ENCODE peak calls at places on chromosomes 2 and 18, in nine cellular contexts. N is CD8-positive, alpha-beta T cell; V is HL-60; M is SJSA1; H is upper lobe of right lung; Y is effector memory CD4-positive, alpha-beta T cell; R is psoas muscle; K is thyroid gland; D is lower lobe of right lung. I is an unnamed sample.

GRCh38 chr2:237296756-237297155 is 117.2 kb downstream of the COL6A3 start:
- DNase-seq in N (no peak), V (no peak), M (no peak), H (no peak), Y (no peak), R (no peak), K (no peak), D (no peak), I (no peak)

GRCh38 chr2:26475037-26475436 is 2.9 kb downstream of the OTOF start:
- DNase-seq in N (no peak), V (no peak), M (no peak), H (no peak), Y (no peak), R (peak), K (no peak), D (peak), I (no peak)

GRCh38 chr18:48541026-48541746 is 2.4 kb downstream of the CTIF start:
- DNase-seq in N (peak), V (peak), M (peak), H (peak), Y (no peak), R (peak), K (peak), D (peak), I (peak)

GRCh38 chr18:73235491-73235890 is 367.7 kb upstream of the NETO1 start:
- DNase-seq in N (no peak), V (no peak), M (peak), H (no peak), Y (no peak), R (no peak), K (no peak), D (no peak), I (no peak)

GRCh38 chr2:132923787-132924186 is 253.8 kb upstream of the LYPD1 start:
- DNase-seq in N (no peak), V (no peak), M (no peak), H (no peak), Y (no peak), R (no peak), K (no peak), D (no peak), I (no peak)

GRCh38 chr2:29115797-29116781 is 874 bp downstream of the CLIP4 start:
- DNase-seq in N (peak), V (no peak), M (peak), H (peak), Y (peak), R (peak), K (peak), D (peak), I (peak)

GRCh38 chr2:74834806-74835755 is 1.2 kb downstream of the HK2 start:
- DNase-seq in N (peak), V (peak), M (peak), H (peak), Y (peak), R (peak), K (peak), D (peak), I (peak)

GRCh38 chr2:237729681-237730475 is 68.7 kb upstream of the RBM44 start:
- DNase-seq in N (no peak), V (no peak), M (peak), H (no peak), Y (no peak), R (no peak), K (no peak), D (no peak), I (no peak)

GRCh38 chr2:26805241-26805676 is 19.4 kb downstream of the CENPA start:
- DNase-seq in N (no peak), V (no peak), M (peak), H (no peak), Y (no peak), R (no peak), K (no peak), D (no peak), I (no peak)

GRCh38 chr2:122692400-122693083 is 937.1 kb downstream of the TSN start:
- DNase-seq in N (no peak), V (no peak), M (no peak), H (no peak), Y (no peak), R (no peak), K (no peak), D (no peak), I (no peak)

DNA sequence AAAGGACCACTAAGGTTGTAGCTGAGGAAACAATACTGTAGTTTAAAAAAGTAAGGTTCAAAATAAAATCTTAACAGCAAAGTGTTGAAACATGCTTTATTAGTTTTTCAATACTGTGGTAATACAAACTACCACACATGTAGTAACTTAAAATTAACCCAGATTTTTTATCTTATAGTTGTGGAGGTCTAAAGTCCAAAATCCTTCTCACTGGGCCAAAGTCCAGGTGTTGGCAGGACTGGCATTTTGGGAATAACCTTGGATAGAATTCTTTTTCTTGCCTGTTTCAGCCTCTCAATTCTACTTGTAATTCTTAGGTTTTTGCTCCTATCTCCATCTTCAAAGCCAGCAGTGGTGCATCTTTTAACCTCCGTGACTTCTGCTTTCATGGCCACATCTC is 942.0 kb downstream of the TSN start:
- DNase-seq in N (no peak), V (no peak), M (no peak), H (no peak), Y (no peak), R (no peak), K (no peak), D (no peak), I (no peak)
- H3K27ac ChIP-seq in N (no peak), V (no peak), M (no peak), H (no peak), Y (no peak), R (no peak), K (no peak), D (no peak), I (no peak)

GRCh38 chr2:207088839-207089238 is 76.9 kb downstream of the KLF7 start:
- DNase-seq in N (no peak), V (no peak), M (no peak), H (no peak), Y (no peak), R (no peak), K (no peak), D (no peak), I (no peak)

GRCh38 chr2:207091175-207091574 is 74.6 kb downstream of the KLF7 start:
- DNase-seq in N (no peak), V (no peak), M (no peak), H (no peak), Y (no peak), R (no peak), K (no peak), D (no peak), I (peak)

GRCh38 chr2:207091928-207092327 is 73.8 kb downstream of the KLF7 start:
- DNase-seq in N (no peak), V (no peak), M (no peak), H (no peak), Y (no peak), R (no peak), K (no peak), D (no peak), I (no peak)

GRCh38 chr2:207088276-207088675 is 77.5 kb downstream of the KLF7 start:
- DNase-seq in N (no peak), V (no peak), M (no peak), H (no peak), Y (no peak), R (no peak), K (no peak), D (no peak), I (no peak)

GRCh38 chr2:207090389-207090788 is 75.4 kb downstream of the KLF7 start:
- DNase-seq in N (no peak), V (no peak), M (no peak), H (no peak), Y (no peak), R (no peak), K (no peak), D (no peak), I (no peak)
- H3K27ac ChIP-seq in N (no peak), V (no peak), M (no peak), H (no peak), Y (no peak), R (no peak), K (no peak), D (no peak), I (peak)

GRCh38 chr2:20626698-20627471 is 24.0 kb downstream of the HS1BP3 start:
- DNase-seq in N (no peak), V (no peak), M (no peak), H (peak), Y (no peak), R (peak), K (peak), D (peak), I (no peak)
- H3K27ac ChIP-seq in N (no peak), V (no peak), M (no peak), H (no peak), Y (no peak), R (peak), K (peak), D (peak), I (peak)

GRCh38 chr2:215870986-215871385 is 142.4 kb downstream of the MREG start:
- DNase-seq in N (no peak), V (no peak), M (no peak), H (no peak), Y (no peak), R (no peak), K (no peak), D (no peak), I (no peak)
- H3K27ac ChIP-seq in N (no peak), V (no peak), M (no peak), H (no peak), Y (no peak), R (no peak), K (no peak), D (no peak), I (no peak)

GRCh38 chr2:62410926-62411456 is 95.0 kb downstream of the TMEM17 start:
- DNase-seq in N (no peak), V (no peak), M (no peak), H (no peak), Y (no peak), R (no peak), K (no peak), D (no peak), I (no peak)
- H3K27ac ChIP-seq in N (no peak), V (no peak), M (no peak), H (peak), Y (no peak), R (peak), K (peak), D (peak), I (peak)

DNA sequence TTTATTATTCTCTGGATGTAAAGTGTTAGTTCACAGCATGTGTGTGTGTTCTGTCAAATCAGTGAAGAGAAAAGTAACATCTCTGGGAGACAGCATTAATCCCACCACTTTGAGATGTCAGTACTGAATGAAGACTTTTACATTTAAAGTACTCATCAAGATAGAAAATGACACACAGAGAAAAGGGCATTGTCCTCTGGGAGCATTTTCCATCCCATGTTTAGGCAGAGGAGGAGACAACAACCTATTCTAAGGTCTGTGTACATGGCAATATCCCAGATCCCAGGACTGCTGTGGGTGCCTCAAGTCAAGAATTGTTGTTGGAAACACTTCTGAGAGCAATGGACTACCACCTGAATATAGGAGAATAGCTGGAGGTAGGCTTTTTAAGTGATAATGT is 201.5 kb downstream of the PPP1R1C start:
- DNase-seq in N (no peak), V (no peak), M (no peak), H (no peak), Y (no peak), R (no peak), K (no peak), D (no peak), I (no peak)
- H3K27ac ChIP-seq in N (no peak), V (no peak), M (no peak), H (no peak), Y (no peak), R (no peak), K (no peak), D (no peak), I (no peak)

GRCh38 chr2:234076451-234076850 is 25.9 kb downstream of the SPP2 start:
- DNase-seq in N (no peak), V (no peak), M (no peak), H (no peak), Y (no peak), R (no peak), K (no peak), D (no peak), I (peak)

GRCh38 chr2:234072454-234072853 is 22.0 kb downstream of the SPP2 start:
- DNase-seq in N (no peak), V (no peak), M (no peak), H (no peak), Y (no peak), R (no peak), K (no peak), D (no peak), I (no peak)

GRCh38 chr2:234075521-234075915 is 25.0 kb downstream of the SPP2 start:
- DNase-seq in N (no peak), V (no peak), M (no peak), H (no peak), Y (no peak), R (no peak), K (no peak), D (no peak), I (no peak)

GRCh38 chr2:234075947-234076346 is 25.4 kb downstream of the SPP2 start:
- DNase-seq in N (no peak), V (no peak), M (no peak), H (no peak), Y (no peak), R (no peak), K (no peak), D (no peak), I (no peak)

GRCh38 chr2:234074751-234075520 is 24.4 kb downstream of the SPP2 start:
- DNase-seq in N (no peak), V (no peak), M (no peak), H (no peak), Y (no peak), R (no peak), K (no peak), D (no peak), I (no peak)
- H3K27ac ChIP-seq in N (no peak), V (no peak), M (no peak), H (no peak), Y (no peak), R (no peak), K (no peak), D (no peak), I (no peak)

DNA sequence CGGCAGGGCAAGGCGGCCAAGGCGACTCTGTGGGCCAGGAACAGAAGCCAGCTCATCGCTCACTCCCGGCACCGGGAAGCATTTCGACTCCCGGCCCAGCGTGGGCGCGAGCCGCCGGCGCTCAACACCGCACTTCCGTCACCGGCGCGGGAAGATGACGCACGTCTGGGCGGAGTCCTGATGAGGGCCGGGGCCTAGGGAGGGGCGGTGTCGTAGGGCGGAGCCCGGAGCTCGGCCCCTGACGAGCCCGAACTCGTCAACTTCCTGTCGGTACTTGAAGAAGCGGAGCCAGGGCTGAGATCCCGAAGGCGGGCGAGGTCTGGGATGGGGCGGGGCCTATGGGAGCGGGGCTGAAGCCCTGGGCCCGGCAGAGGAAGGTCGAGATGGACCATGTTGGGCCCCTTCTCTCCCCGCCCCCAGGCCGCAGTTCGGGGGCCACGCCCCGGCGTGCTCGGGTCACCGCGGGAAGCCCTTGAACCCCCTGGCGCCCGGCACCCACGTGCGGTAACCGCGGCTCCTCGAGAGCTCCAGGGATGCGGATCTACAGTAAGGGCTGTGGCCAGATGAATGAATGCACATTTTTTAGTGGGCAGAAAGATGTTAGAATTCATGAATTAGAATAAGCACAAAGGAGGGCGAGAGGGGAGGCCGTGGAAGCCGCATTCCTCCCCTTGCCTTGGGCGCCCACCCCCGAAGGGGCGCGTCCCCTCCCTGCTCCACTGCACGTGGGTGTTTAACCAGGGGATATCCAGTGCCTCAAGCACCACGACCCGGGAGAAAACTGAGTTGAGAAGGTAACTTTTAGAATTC is at the start of gene RNASEH1:
- DNase-seq in N (peak), V (peak), M (peak), H (peak), Y (peak), R (peak), K (peak), D (peak), I (peak)
- H3K27ac ChIP-seq in N (peak), V (peak), M (peak), H (peak), Y (peak), R (peak), K (peak), D (peak), I (peak)

I was measured in stomach.